ENCODE peak calls at places on chromosomes 13 and 19, in eight cellular contexts. M is EL; S is thoracic aorta; U is ureter; E is substantia nigra; T is activated T-cell treated with anti-CD3 and anti-CD28 coated beads, Interleukin-2, amount 50 U/mL, for 72 hours; A is NCI-H1436 treated with DMSO at 0.1 percent for 48 hours; K is amniotic epithelial cell. D is an unnamed sample.

GRCh38 chr19:48780684-48781391 is 25.5 kb downstream of the FGF21 start:
- DNase-seq in K (peak), T (no peak), A (no peak), E (no peak), M (peak), U (no peak), S (no peak), D (no peak)

GRCh38 chr19:54207908-54208783 is 7.5 kb downstream of the RPS9 start:
- DNase-seq in A (no peak), T (peak), E (no peak), U (peak), K (peak), M (peak), S (no peak), D (peak)

GRCh38 chr13:99425485-99426341 is 75.6 kb upstream of the TM9SF2 start:
- DNase-seq in T (peak), E (no peak), S (no peak), A (no peak), U (no peak), M (no peak), K (no peak), D (no peak)

GRCh38 chr19:16018106-16018755 is 58.1 kb upstream of the TPM4 start:
- DNase-seq in U (no peak), K (no peak), A (no peak), S (no peak), E (no peak), T (no peak), M (no peak), D (no peak)

GRCh38 chr19:46471116-46471733 is at the start of gene PNMA8A:
- DNase-seq in M (peak), T (no peak), K (peak), E (peak), S (peak), U (peak), A (peak), D (no peak)

GRCh38 chr19:44401108-44401786 is at the start of gene ZNF285:
- DNase-seq in M (peak), K (peak), A (no peak), U (peak), T (peak), E (no peak), S (peak), D (peak)

GRCh38 chr19:23116802-23117571 is at the start of gene ZNF730:
- DNase-seq in T (peak), K (peak), A (no peak), S (no peak), U (peak), M (peak), E (peak), D (no peak)

GRCh38 chr19:15508035-15508710 is at the start of gene CYP4F22:
- DNase-seq in S (no peak), T (peak), M (no peak), K (no peak), A (no peak), U (no peak), E (no peak), D (no peak)

GRCh38 chr13:28557725-28558124 is 62.8 kb upstream of the FLT1 start:
- DNase-seq in M (no peak), S (no peak), U (no peak), T (no peak), A (no peak), K (no peak), E (no peak), D (no peak)

GRCh38 chr13:38662362-38662761 is 24.5 kb upstream of the FREM2 start:
- DNase-seq in E (no peak), U (no peak), S (no peak), K (peak), M (no peak), T (no peak), A (no peak), D (no peak)

GRCh38 chr13:44116562-44117315 is 237.0 kb downstream of the LACC1 start:
- DNase-seq in M (peak), U (no peak), A (no peak), T (no peak), K (no peak), E (no peak), S (no peak), D (peak)

GRCh38 chr13:50915562-50915961 is 6.0 kb downstream of the RNASEH2B start:
- DNase-seq in M (no peak), U (no peak), K (no peak), S (no peak), T (peak), E (no peak), A (no peak), D (no peak)

GRCh38 chr19:57803594-57804325 is 11.0 kb downstream of the ZNF552 start:
- DNase-seq in U (no peak), M (peak), S (no peak), E (no peak), T (no peak), K (peak), A (no peak), D (no peak)

GRCh38 chr19:55986487-55986886 is at the start of gene NLRP5:
- DNase-seq in T (no peak), U (no peak), A (no peak), S (no peak), M (no peak), K (no peak), E (no peak), D (no peak)

GRCh38 chr19:6774821-6775707 is 2.6 kb downstream of the VAV1 start:
- DNase-seq in S (no peak), K (no peak), A (no peak), U (no peak), E (no peak), T (no peak), M (no peak), D (no peak)

GRCh38 chr19:3710265-3710812 is 2.2 kb downstream of the TJP3 start:
- DNase-seq in M (peak), T (no peak), U (peak), S (no peak), K (peak), E (no peak), A (no peak), D (no peak)

GRCh38 chr13:80547885-80548284 is 207.0 kb upstream of the SPRY2 start:
- DNase-seq in S (no peak), A (no peak), U (no peak), T (no peak), K (peak), M (no peak), E (no peak), D (no peak)

GRCh38 chr19:33373701-33374405 is at the start of gene CEBPG:
- DNase-seq in T (peak), M (peak), A (no peak), S (no peak), K (peak), E (no peak), U (no peak), D (no peak)

GRCh38 chr19:4600893-4601292 is 38.4 kb upstream of the TNFAIP8L1 start:
- DNase-seq in T (no peak), K (no peak), S (no peak), E (no peak), M (no peak), U (no peak), A (no peak), D (no peak)

GRCh38 chr19:16628984-16629691 is 1.1 kb upstream of the MED26 start:
- DNase-seq in A (no peak), T (no peak), M (peak), E (no peak), U (no peak), K (peak), S (no peak), D (no peak)

GRCh38 chr13:24176351-24177101 is 16.0 kb downstream of the SPATA13 start:
- DNase-seq in K (peak), T (no peak), U (no peak), E (peak), M (no peak), A (no peak), S (no peak), D (no peak)

D was measured in esophagus muscularis mucosa.